ENCODE peak calls at places on chromosomes 7 and 10, in five cellular contexts. L is colonic mucosa; V is activated CD8-positive, alpha-beta memory T cell treated with anti-CD3 and anti-CD28 coated beads, Interleukin-2, amount 50 U/mL, for 4 hours; T is endothelial cell; O is naive thymus-derived CD4-positive, alpha-beta T cell. Y is an unnamed sample.
A peak's percentile ranks its signal among the peaks of the same experiment; 100 is the strongest.

GRCh38 chr7:155372782-155373358 is 75.2 kb downstream of the INSIG1 start:
- DNase-seq in L (no peak), V (no peak), T (no peak), O (no peak), Y (no peak)

GRCh38 chr7:74193913-74194312 is 15.9 kb upstream of the LAT2 start:
- DNase-seq in L (no peak), V (no peak), T (no peak), O (no peak), Y (no peak)

GRCh38 chr10:85524001-85524400 is 842.6 kb downstream of the GRID1 start:
- DNase-seq in L (no peak), V (no peak), T (no peak), O (no peak), Y (no peak)

GRCh38 chr7:111138196-111138569 is 47.3 kb downstream of the LRRN3 start:
- DNase-seq in L (peak; percentile 26), V (peak; percentile 53), T (no peak), O (peak; percentile 73), Y (no peak)

GRCh38 chr10:3048114-3049019 is 19.0 kb upstream of the PFKP start:
- DNase-seq in L (no peak), V (no peak), T (no peak), O (no peak), Y (no peak)

GRCh38 chr10:86486856-86487255 is 34.7 kb downstream of the WAPL start:
- DNase-seq in L (no peak), V (no peak), T (no peak), O (no peak), Y (no peak)

GRCh38 chr7:7122033-7122478 is 60.3 kb upstream of the C1GALT1 start:
- DNase-seq in L (no peak), V (no peak), T (no peak), O (no peak), Y (no peak)

GRCh38 chr10:60262647-60263126 is 127.0 kb downstream of the ANK3 start:
- DNase-seq in L (no peak), V (no peak), T (no peak), O (no peak), Y (no peak)

GRCh38 chr10:95315509-95315908 is 24.7 kb upstream of the PDLIM1 start:
- DNase-seq in L (no peak), V (no peak), T (no peak), O (no peak), Y (no peak)

GRCh38 chr7:138712652-138713051 is 11.5 kb upstream of the SVOPL start:
- DNase-seq in L (no peak), V (no peak), T (no peak), O (no peak), Y (no peak)

GRCh38 chr10:118626953-118627352 is 31.5 kb upstream of the PRLHR start:
- DNase-seq in L (no peak), V (no peak), T (no peak), O (no peak), Y (no peak)

GRCh38 chr7:47537716-47538640 is 43.9 kb downstream of the TNS3 start:
- DNase-seq in L (no peak), V (no peak), T (no peak), O (no peak), Y (no peak)

GRCh38 chr10:99224766-99225165 is 10.9 kb downstream of the HPSE2 start:
- DNase-seq in L (no peak), V (no peak), T (no peak), O (no peak), Y (no peak)

GRCh38 chr7:20393021-20394015 is 62.6 kb downstream of the ITGB8 start:
- DNase-seq in L (no peak), V (no peak), T (no peak), O (no peak), Y (no peak)

GRCh38 chr10:42475168-42476098 is 162.9 kb downstream of the ZNF33B start:
- DNase-seq in L (no peak), V (no peak), T (no peak), O (no peak), Y (no peak)

GRCh38 chr7:141674201-141674671 is 27.7 kb downstream of the DENND11 start:
- DNase-seq in L (no peak), V (no peak), T (peak; percentile 63), O (no peak), Y (no peak)

GRCh38 chr7:122577449-122578003 is 121.4 kb downstream of the RNF133 start:
- DNase-seq in L (no peak), V (no peak), T (no peak), O (no peak), Y (no peak)

GRCh38 chr10:35259769-35260397 is 76.4 kb upstream of the CCNY start:
- DNase-seq in L (no peak), V (no peak), T (no peak), O (no peak), Y (no peak)

GRCh38 chr7:31129067-31129466 is 77.0 kb downstream of the ADCYAP1R1 start:
- DNase-seq in L (no peak), V (no peak), T (no peak), O (no peak), Y (no peak)

GRCh38 chr10:51250278-51250914 is 176.1 kb downstream of the PRKG1 start:
- DNase-seq in L (no peak), V (no peak), T (no peak), O (no peak), Y (no peak)

GRCh38 chr7:150367677-150368097 is 935 bp upstream of the REPIN1 start:
- DNase-seq in L (no peak), V (no peak), T (no peak), O (no peak), Y (no peak)

GRCh38 chr7:2517004-2517403 is 2.6 kb upstream of the LFNG start:
- DNase-seq in L (no peak), V (no peak), T (no peak), O (no peak), Y (no peak)

GRCh38 chr10:102611514-102612095 is 32.7 kb upstream of the TRIM8 start:
- DNase-seq in L (peak; percentile 19), V (no peak), T (no peak), O (no peak), Y (no peak)

GRCh38 chr7:151114151-151115090 is 28.1 kb downstream of the AGAP3 start:
- DNase-seq in L (peak; percentile 46), V (no peak), T (peak; percentile 49), O (no peak), Y (no peak)

GRCh38 chr7:102410123-102410522 is 14.0 kb downstream of the PRKRIP1 start:
- DNase-seq in L (no peak), V (no peak), T (no peak), O (no peak), Y (no peak)

GRCh38 chr10:118305730-118306129 is 36.4 kb downstream of the FAM204A start:
- DNase-seq in L (no peak), V (no peak), T (no peak), O (no peak), Y (no peak)

GRCh38 chr7:130650616-130651015 is 17.9 kb downstream of the COPG2 start:
- DNase-seq in L (no peak), V (no peak), T (no peak), O (no peak), Y (no peak)

GRCh38 chr7:121475806-121476205 is 79.7 kb upstream of the FAM3C start:
- DNase-seq in L (peak; percentile 80), V (no peak), T (no peak), O (no peak), Y (no peak)

GRCh38 chr10:62277946-62278345 is 9.3 kb upstream of the RTKN2 start:
- DNase-seq in L (no peak), V (no peak), T (no peak), O (no peak), Y (no peak)

GRCh38 chr10:5665380-5666323 is 743 bp downstream of the ASB13 start:
- DNase-seq in L (peak; percentile 56), V (no peak), T (no peak), O (no peak), Y (no peak)

GRCh38 chr7:92725161-92725925 is 111.0 kb downstream of the CDK6 start:
- DNase-seq in L (no peak), V (no peak), T (no peak), O (no peak), Y (no peak)

GRCh38 chr10:61010863-61011262 is 66.9 kb upstream of the RHOBTB1 start:
- DNase-seq in L (no peak), V (no peak), T (no peak), O (no peak), Y (no peak)

GRCh38 chr10:112983444-112984056 is 33.5 kb downstream of the TCF7L2 start:
- DNase-seq in L (no peak), V (no peak), T (no peak), O (no peak), Y (no peak)

GRCh38 chr7:69190738-69191137 is 407.5 kb upstream of the AUTS2 start:
- DNase-seq in L (no peak), V (no peak), T (no peak), O (no peak), Y (no peak)

GRCh38 chr7:70035955-70036354 is 437.7 kb downstream of the AUTS2 start:
- DNase-seq in L (no peak), V (no peak), T (no peak), O (no peak), Y (no peak)